ENCODE peak calls at places on chromosomes 7 and 10, in four cellular contexts. O, E, A and C are unnamed samples.

GRCh38 chr10:12463459-12463838 is 114.1 kb downstream of the CAMK1D start:
- DNase-seq in O (no peak), E (no peak), A (no peak), C (no peak)

GRCh38 chr7:72098812-72099211 is 313.3 kb downstream of the CALN1 start:
- DNase-seq in O (no peak), E (no peak), A (no peak), C (no peak)

GRCh38 chr7:101728888-101729883 is 88.2 kb upstream of the CUX1 start:
- DNase-seq in O (no peak), E (no peak), A (no peak), C (no peak)

GRCh38 chr7:42883950-42884349 is 27.9 kb downstream of the C7orf25 start:
- DNase-seq in O (peak; percentile 67), E (peak; percentile 28), A (no peak), C (peak; percentile 10)

GRCh38 chr7:157521061-157521731 is 184.4 kb downstream of the DNAJB6 start:
- DNase-seq in O (no peak), E (no peak), A (no peak), C (no peak)

GRCh38 chr10:95394161-95394880 is 103.5 kb upstream of the PDLIM1 start:
- DNase-seq in O (no peak), E (no peak), A (no peak), C (no peak)

GRCh38 chr10:10797467-10797866 is 220.2 kb upstream of the CELF2 start:
- DNase-seq in O (no peak), E (no peak), A (no peak), C (peak; percentile 23)

GRCh38 chr10:99870051-99870730 is 87.8 kb downstream of the ABCC2 start:
- DNase-seq in O (peak; percentile 26), E (no peak), A (no peak), C (no peak)

GRCh38 chr10:107689318-107689717 is 524.8 kb upstream of the SORCS1 start:
- DNase-seq in O (no peak), E (no peak), A (no peak), C (no peak)

GRCh38 chr7:37107047-37107446 is 341.6 kb downstream of the ELMO1 start:
- DNase-seq in O (no peak), E (no peak), A (no peak), C (no peak)

GRCh38 chr7:107694395-107694794 is 33.8 kb downstream of the SLC26A4 start:
- DNase-seq in O (no peak), E (no peak), A (no peak), C (no peak)

GRCh38 chr10:86667421-86668181 is 710 bp upstream of the LDB3 start:
- DNase-seq in O (no peak), E (no peak), A (no peak), C (no peak)

GRCh38 chr10:127243490-127244272 is 47.3 kb upstream of the INSYN2A start:
- DNase-seq in O (peak; percentile 49), E (peak; percentile 75), A (no peak), C (no peak)

GRCh38 chr10:97858001-97858439 is 8.4 kb downstream of the GOLGA7B start:
- DNase-seq in O (no peak), E (no peak), A (no peak), C (no peak)

GRCh38 chr7:36862685-36863375 is 138.5 kb upstream of the AOAH start:
- DNase-seq in O (no peak), E (no peak), A (no peak), C (no peak)

GRCh38 chr10:58414270-58415041 is 29.2 kb downstream of the TFAM start:
- DNase-seq in O (peak; percentile 9), E (peak; percentile 18), A (no peak), C (no peak)

GRCh38 chr10:75191821-75192568 is 18.6 kb upstream of the VDAC2 start:
- DNase-seq in O (no peak), E (no peak), A (no peak), C (no peak)

GRCh38 chr7:22173884-22174573 is 182.9 kb downstream of the RAPGEF5 start:
- DNase-seq in O (peak; percentile 49), E (no peak), A (no peak), C (no peak)

GRCh38 chr10:117186832-117187615 is 10.3 kb upstream of the KCNK18 start:
- DNase-seq in O (peak; percentile 40), E (no peak), A (no peak), C (peak; percentile 19)

GRCh38 chr7:17304926-17305325 is 6.5 kb downstream of the AHR start:
- DNase-seq in O (no peak), E (no peak), A (no peak), C (no peak)

GRCh38 chr10:84525120-84525806 is 196.9 kb downstream of the CCSER2 start:
- DNase-seq in O (no peak), E (no peak), A (no peak), C (no peak)

GRCh38 chr7:18119985-18120384 is 92.3 kb upstream of the PRPS1L1 start:
- DNase-seq in O (peak; percentile 12), E (peak; percentile 50), A (no peak), C (no peak)